ENCODE peak calls at places on chromosomes 3 and 15, in seven cellular contexts. A, D, Y, Q, C, I and K are unnamed samples. For H3K4me1, the result is how much of the 10 kb centered on the place peaks cover.

GRCh38 chr15:41567261-41567660 is 8.2 kb downstream of the TYRO3 start:
- DNase-seq in A (no peak), D (no peak), Y (no peak), Q (no peak), C (no peak), I (no peak), K (no peak)

GRCh38 chr3:132822266-132822665 is 100.1 kb upstream of the NPHP3 start:
- DNase-seq in A (no peak), D (no peak), Y (no peak), Q (no peak), C (no peak), I (no peak), K (no peak)

GRCh38 chr3:150255416-150255815 is 152.7 kb upstream of the TSC22D2 start:
- DNase-seq in A (no peak), D (peak), Y (no peak), Q (no peak), C (no peak), I (peak), K (no peak)

GRCh38 chr15:41501191-41501917 is 7.7 kb downstream of the ITPKA start:
- DNase-seq in A (no peak), D (no peak), Y (no peak), Q (peak), C (no peak), I (no peak), K (no peak)

GRCh38 chr3:114660124-114660523 is 366.3 kb downstream of the TIGIT start:
- DNase-seq in A (no peak), D (no peak), Y (no peak), Q (no peak), C (no peak), I (peak), K (no peak)

GRCh38 chr15:41656188-41656587 is 4.0 kb upstream of the MGA start:
- DNase-seq in A (no peak), D (no peak), Y (no peak), Q (no peak), C (no peak), I (no peak), K (no peak)

GRCh38 chr15:39244776-39245175 is 336.1 kb upstream of the THBS1 start:
- DNase-seq in A (no peak), D (no peak), Y (no peak), Q (no peak), C (no peak), I (no peak), K (no peak)

GRCh38 chr15:48112242-48112641 is 8.5 kb upstream of the SLC24A5 start:
- DNase-seq in A (no peak), D (no peak), Y (no peak), Q (peak), C (no peak), I (no peak), K (no peak)

GRCh38 chr15:94546838-94547237 is 315.5 kb downstream of the MCTP2 start:
- DNase-seq in A (no peak), D (no peak), Y (no peak), Q (no peak), C (no peak), I (no peak), K (no peak)

GRCh38 chr3:4492240-4493007 is 724 bp upstream of the ITPR1 start:
- DNase-seq in A (peak), D (peak), Y (peak), Q (peak), C (peak), I (peak), K (no peak)

GRCh38 chr3:155065537-155065936 is 14.6 kb upstream of the MME start:
- DNase-seq in A (no peak), D (no peak), Y (no peak), Q (no peak), C (no peak), I (no peak), K (no peak)

GRCh38 chr3:37074178-37074577 is 80.9 kb downstream of the MLH1 start:
- DNase-seq in A (no peak), D (no peak), Y (no peak), Q (no peak), C (no peak), I (no peak), K (no peak)

GRCh38 chr15:95324596-95325135 is 1005.8 kb upstream of the NR2F2 start:
- DNase-seq in A (no peak), D (no peak), Y (no peak), Q (no peak), C (no peak), I (no peak), K (no peak)

GRCh38 chr15:80512729-80513670 is 108.8 kb downstream of the ARNT2 start:
- DNase-seq in A (no peak), D (no peak), Y (no peak), Q (peak), C (no peak), I (no peak), K (no peak)

GRCh38 chr3:134652409-134652831 is 1.6 kb upstream of the KY start:
- DNase-seq in A (no peak), D (peak), Y (no peak), Q (no peak), C (no peak), I (peak), K (peak)

GRCh38 chr3:23959147-23959900 is 14.2 kb downstream of the NR1D2 start:
- DNase-seq in A (no peak), D (no peak), Y (no peak), Q (no peak), C (no peak), I (no peak), K (no peak)

GRCh38 chr3:42190701-42191442 is 75.1 kb downstream of the CCK start:
- DNase-seq in A (peak), D (peak), Y (no peak), Q (peak), C (peak), I (peak), K (no peak)

GRCh38 chr3:125512135-125512920 is 7.7 kb downstream of the SNX4 start:
- DNase-seq in A (no peak), D (no peak), Y (no peak), Q (peak), C (no peak), I (no peak), K (no peak)

GRCh38 chr3:94482686-94483085 is 419.8 kb downstream of the NSUN3 start:
- DNase-seq in A (no peak), D (no peak), Y (no peak), Q (no peak), C (no peak), I (no peak), K (no peak)

GRCh38 chr3:151328298-151329036 is 882 bp downstream of the P2RY13 start:
- DNase-seq in A (no peak), D (no peak), Y (no peak), Q (no peak), C (no peak), I (no peak), K (no peak)

GRCh38 chr3:99467420-99467819 is 171.0 kb upstream of the COL8A1 start:
- DNase-seq in A (no peak), D (no peak), Y (no peak), Q (no peak), C (no peak), I (no peak), K (no peak)

GRCh38 chr3:197345381-197345780 is 47.0 kb upstream of the DLG1 start:
- DNase-seq in A (no peak), D (no peak), Y (no peak), Q (peak), C (no peak), I (no peak), K (no peak)

GRCh38 chr3:151135548-151136337 is 50.3 kb downstream of the MED12L start:
- DNase-seq in A (no peak), D (no peak), Y (no peak), Q (no peak), C (no peak), I (peak), K (no peak)

GRCh38 chr3:11307830-11308432 is 35.7 kb downstream of the ATG7 start:
- DNase-seq in A (no peak), D (no peak), Y (no peak), Q (no peak), C (no peak), I (no peak), K (no peak)

GRCh38 chr15:28889346-28889745 is 3.6 kb downstream of the APBA2 start:
- DNase-seq in A (no peak), D (no peak), Y (no peak), Q (no peak), C (no peak), I (no peak), K (no peak)

GRCh38 chr15:59247364-59247763 is 40.7 kb downstream of the LDHAL6B start:
- DNase-seq in A (no peak), D (peak), Y (no peak), Q (peak), C (peak), I (peak), K (no peak)

GRCh38 chr3:195102609-195103467 is 168.1 kb downstream of the XXYLT1 start:
- DNase-seq in A (no peak), D (peak), Y (no peak), Q (no peak), C (peak), I (no peak), K (no peak)
- TF ChIP-seq POLR2AphosphoS5 in A (no peak), D (peak), Y (no peak), Q (peak), C (peak), I (peak), K (no peak)

GRCh38 chr3:52242039-52242438 is 3.1 kb upstream of the TWF2 start:
- DNase-seq in A (no peak), D (no peak), Y (no peak), Q (no peak), C (no peak), I (no peak), K (no peak)
- H3K4me1 ChIP-seq in A (under half), D (under half), Y (half or more), Q (under half), C (under half), I (half or more), K (half or more)

GRCh38 chr15:65027593-65027992 is 1.8 kb downstream of the MTFMT start:
- DNase-seq in A (no peak), D (no peak), Y (no peak), Q (no peak), C (no peak), I (no peak), K (no peak)

GRCh38 chr15:65028921-65029735 is at the start of gene MTFMT:
- DNase-seq in A (peak), D (peak), Y (peak), Q (peak), C (peak), I (peak), K (no peak)

GRCh38 chr15:65026756-65027155 is 2.7 kb downstream of the MTFMT start:
- DNase-seq in A (no peak), D (no peak), Y (no peak), Q (no peak), C (no peak), I (no peak), K (no peak)

GRCh38 chr15:65028338-65028737 is 1.1 kb downstream of the MTFMT start:
- DNase-seq in A (no peak), D (no peak), Y (no peak), Q (no peak), C (no peak), I (no peak), K (no peak)

GRCh38 chr15:65029736-65030208 is 333 bp upstream of the MTFMT start:
- DNase-seq in A (no peak), D (no peak), Y (no peak), Q (no peak), C (no peak), I (no peak), K (no peak)
- TF ChIP-seq POLR2AphosphoS5 in A (no peak), D (no peak), Y (no peak), Q (no peak), C (no peak), I (no peak), K (no peak)

GRCh38 chr3:31836397-31837075 is 144.5 kb downstream of the OSBPL10 start:
- DNase-seq in A (no peak), D (no peak), Y (no peak), Q (no peak), C (no peak), I (no peak), K (peak)

GRCh38 chr3:31839144-31839917 is 141.7 kb downstream of the OSBPL10 start:
- DNase-seq in A (no peak), D (no peak), Y (no peak), Q (no peak), C (no peak), I (no peak), K (no peak)

GRCh38 chr3:31840252-31840651 is 140.8 kb downstream of the OSBPL10 start:
- DNase-seq in A (no peak), D (no peak), Y (no peak), Q (no peak), C (no peak), I (no peak), K (no peak)

GRCh38 chr3:31841515-31841914 is 139.5 kb downstream of the OSBPL10 start:
- DNase-seq in A (no peak), D (no peak), Y (no peak), Q (no peak), C (no peak), I (no peak), K (no peak)
- H3K4me1 ChIP-seq in A (under half), D (under half), Y (under half), Q (under half), C (under half), I (under half), K (under half)

GRCh38 chr15:52020253-52021085 is 1.4 kb downstream of the MAPK6 start:
- DNase-seq in A (no peak), D (no peak), Y (no peak), Q (no peak), C (no peak), I (no peak), K (peak)
- TF ChIP-seq POLR2AphosphoS5 in A (no peak), D (no peak), Y (no peak), Q (no peak), C (no peak), I (no peak), K (peak)